ENCODE peak calls at places on chromosomes 13 and 19, in six cellular contexts. One of them, this sample, is unnamed.

GRCh38 chr13:74114202-74114601 is 20.0 kb downstream of the KLF12 start:
- DNase-seq in pancreas: no peak
- DNase-seq in keratinocyte: no peak
- DNase-seq in foreskin fibroblast: peak
- DNase-seq in B cell: no peak
- DNase-seq in A549: no peak
- DNase-seq in this sample: no peak

GRCh38 chr19:34215006-34215665 is 39.2 kb upstream of the GARRE1 start:
- DNase-seq in pancreas: no peak
- DNase-seq in keratinocyte: no peak
- DNase-seq in foreskin fibroblast: no peak
- DNase-seq in B cell: no peak
- DNase-seq in A549: no peak
- DNase-seq in this sample: no peak

GRCh38 chr13:28579334-28579733 is 79.6 kb upstream of the POMP start:
- DNase-seq in pancreas: no peak
- DNase-seq in keratinocyte: no peak
- DNase-seq in foreskin fibroblast: peak
- DNase-seq in B cell: no peak
- DNase-seq in A549: no peak
- DNase-seq in this sample: no peak

GRCh38 chr13:48295271-48295670 is 8.3 kb upstream of the RB1 start:
- DNase-seq in pancreas: no peak
- DNase-seq in keratinocyte: no peak
- DNase-seq in foreskin fibroblast: no peak
- DNase-seq in B cell: no peak
- DNase-seq in A549: no peak
- DNase-seq in this sample: no peak

GRCh38 chr13:110108348-110109139 is 198.4 kb downstream of the COL4A1 start:
- DNase-seq in pancreas: peak
- DNase-seq in keratinocyte: no peak
- DNase-seq in foreskin fibroblast: peak
- DNase-seq in B cell: no peak
- DNase-seq in A549: peak
- DNase-seq in this sample: peak

GRCh38 chr19:15105044-15105443 is 2.2 kb upstream of the SYDE1 start:
- DNase-seq in pancreas: no peak
- DNase-seq in keratinocyte: no peak
- DNase-seq in foreskin fibroblast: no peak
- DNase-seq in B cell: no peak
- DNase-seq in A549: no peak
- DNase-seq in this sample: no peak

GRCh38 chr13:99827011-99827410 is 144.6 kb downstream of the ZIC5 start:
- DNase-seq in pancreas: no peak
- DNase-seq in keratinocyte: no peak
- DNase-seq in foreskin fibroblast: no peak
- DNase-seq in B cell: no peak
- DNase-seq in A549: no peak
- DNase-seq in this sample: no peak

GRCh38 chr13:44365008-44365407 is 8.6 kb upstream of the SERP2 start:
- DNase-seq in pancreas: no peak
- DNase-seq in keratinocyte: peak
- DNase-seq in foreskin fibroblast: peak
- DNase-seq in B cell: no peak
- DNase-seq in A549: no peak
- DNase-seq in this sample: no peak

GRCh38 chr13:44132710-44133109 is 240.9 kb upstream of the SERP2 start:
- DNase-seq in pancreas: peak
- DNase-seq in keratinocyte: no peak
- DNase-seq in foreskin fibroblast: peak
- DNase-seq in B cell: no peak
- DNase-seq in A549: no peak
- DNase-seq in this sample: no peak

GRCh38 chr13:73940098-73940497 is 194.1 kb downstream of the KLF12 start:
- DNase-seq in pancreas: no peak
- DNase-seq in keratinocyte: no peak
- DNase-seq in foreskin fibroblast: no peak
- DNase-seq in B cell: no peak
- DNase-seq in A549: no peak
- DNase-seq in this sample: no peak

GRCh38 chr13:47085346-47085745 is 188.5 kb upstream of the HTR2A start:
- DNase-seq in pancreas: no peak
- DNase-seq in keratinocyte: no peak
- DNase-seq in foreskin fibroblast: peak
- DNase-seq in B cell: no peak
- DNase-seq in A549: no peak
- DNase-seq in this sample: no peak

GRCh38 chr13:98910501-98910951 is 67.3 kb downstream of the DOCK9 start:
- DNase-seq in pancreas: no peak
- DNase-seq in keratinocyte: no peak
- DNase-seq in foreskin fibroblast: peak
- DNase-seq in B cell: no peak
- DNase-seq in A549: peak
- DNase-seq in this sample: no peak

GRCh38 chr13:40982772-40983171 is 36.3 kb downstream of the ELF1 start:
- DNase-seq in pancreas: peak
- DNase-seq in keratinocyte: no peak
- DNase-seq in foreskin fibroblast: peak
- DNase-seq in B cell: peak
- DNase-seq in A549: no peak
- DNase-seq in this sample: no peak

GRCh38 chr13:29507356-29507755 is 88.1 kb downstream of the SLC7A1 start:
- DNase-seq in pancreas: no peak
- DNase-seq in keratinocyte: no peak
- DNase-seq in foreskin fibroblast: peak
- DNase-seq in B cell: no peak
- DNase-seq in A549: no peak
- DNase-seq in this sample: no peak

DNA sequence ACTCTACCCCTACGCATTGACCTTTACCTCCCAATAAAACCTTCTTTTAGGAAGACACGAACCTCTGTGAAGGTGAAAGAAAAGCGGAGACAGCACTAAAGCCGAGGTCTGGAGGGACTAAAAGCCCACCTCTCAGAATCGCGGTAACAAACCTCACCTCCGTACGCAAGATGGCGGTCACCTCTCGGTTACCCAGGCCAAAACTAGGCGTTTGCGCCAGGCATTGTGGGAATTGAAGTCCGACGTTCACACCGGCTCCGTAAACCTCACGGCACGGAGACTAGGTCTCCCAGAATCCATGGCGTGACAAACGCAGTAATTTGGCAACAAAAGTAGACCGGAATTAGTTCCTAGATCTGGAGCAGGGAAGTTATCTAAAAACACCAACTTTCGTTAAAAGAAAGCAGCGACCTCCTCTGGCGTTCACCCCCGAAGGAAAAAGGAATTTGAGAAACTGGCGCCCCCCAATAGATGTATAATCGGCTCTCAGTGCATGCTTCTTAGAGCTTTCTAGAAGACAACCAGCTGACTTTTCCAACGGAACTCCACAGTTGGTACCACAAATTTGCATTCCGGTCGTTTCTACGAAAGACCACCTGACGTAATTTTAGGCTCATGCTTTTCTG is at the start of gene N4BP2L2:
- DNase-seq in pancreas: peak
- DNase-seq in keratinocyte: peak
- DNase-seq in foreskin fibroblast: peak
- DNase-seq in B cell: peak
- DNase-seq in A549: peak
- DNase-seq in this sample: peak
- TF ChIP-seq CTCF in pancreas: no peak
- TF ChIP-seq CTCF in keratinocyte: peak
- TF ChIP-seq CTCF in foreskin fibroblast: peak
- TF ChIP-seq CTCF in B cell: no peak
- TF ChIP-seq CTCF in A549: peak
- TF ChIP-seq CTCF in this sample: no peak

DNA sequence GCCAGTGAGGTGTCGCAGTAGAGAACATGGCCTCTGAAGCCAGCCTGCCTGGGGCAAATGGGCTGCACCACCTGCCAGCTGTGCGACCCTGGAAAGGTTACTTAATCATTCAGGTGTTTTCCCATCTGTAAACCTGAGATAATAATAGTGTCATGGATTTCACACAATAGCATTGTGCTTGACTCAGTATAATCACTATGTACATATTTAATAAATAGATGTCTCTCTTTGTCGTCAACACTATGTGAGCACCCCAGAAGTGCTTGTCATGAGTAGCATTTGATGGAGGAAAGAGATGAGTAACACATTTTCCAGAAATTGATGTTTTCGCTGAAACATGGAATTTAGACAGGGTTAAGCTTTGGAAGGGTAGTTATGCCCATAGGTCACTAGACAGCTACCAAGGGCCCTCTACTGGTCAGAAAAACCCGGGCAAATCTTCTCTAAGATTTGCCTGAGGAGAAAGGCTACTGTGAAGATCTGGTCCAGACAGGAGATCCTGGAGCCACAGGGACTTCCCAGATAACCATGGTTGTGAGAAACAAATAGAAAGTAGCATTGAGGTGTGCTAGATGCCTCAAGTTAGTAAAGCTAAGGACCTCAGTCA is 9.5 kb upstream of the MBNL2 start:
- DNase-seq in pancreas: no peak
- DNase-seq in keratinocyte: no peak
- DNase-seq in foreskin fibroblast: peak
- DNase-seq in B cell: no peak
- DNase-seq in A549: peak
- DNase-seq in this sample: no peak
- TF ChIP-seq CTCF in pancreas: peak
- TF ChIP-seq CTCF in keratinocyte: peak
- TF ChIP-seq CTCF in foreskin fibroblast: peak
- TF ChIP-seq CTCF in B cell: no peak
- TF ChIP-seq CTCF in A549: peak
- TF ChIP-seq CTCF in this sample: no peak

GRCh38 chr19:41928221-41928683 is at the start of gene ERFL:
- DNase-seq in pancreas: no peak
- DNase-seq in keratinocyte: no peak
- DNase-seq in foreskin fibroblast: no peak
- DNase-seq in B cell: no peak
- DNase-seq in A549: no peak
- DNase-seq in this sample: no peak
- TF ChIP-seq CTCF in pancreas: no peak
- TF ChIP-seq CTCF in keratinocyte: no peak
- TF ChIP-seq CTCF in foreskin fibroblast: no peak
- TF ChIP-seq CTCF in B cell: no peak
- TF ChIP-seq CTCF in A549: peak
- TF ChIP-seq CTCF in this sample: no peak

GRCh38 chr13:71320452-71320851 is 546.6 kb downstream of the DACH1 start:
- DNase-seq in pancreas: no peak
- DNase-seq in keratinocyte: no peak
- DNase-seq in foreskin fibroblast: peak
- DNase-seq in B cell: no peak
- DNase-seq in A549: no peak
- DNase-seq in this sample: peak
- TF ChIP-seq CTCF in pancreas: no peak
- TF ChIP-seq CTCF in keratinocyte: peak
- TF ChIP-seq CTCF in foreskin fibroblast: peak
- TF ChIP-seq CTCF in B cell: no peak
- TF ChIP-seq CTCF in A549: no peak
- TF ChIP-seq CTCF in this sample: peak

GRCh38 chr13:94608586-94608985 is 6.9 kb downstream of the GPR180 start:
- DNase-seq in pancreas: no peak
- DNase-seq in keratinocyte: no peak
- DNase-seq in foreskin fibroblast: no peak
- DNase-seq in B cell: no peak
- DNase-seq in A549: no peak
- DNase-seq in this sample: no peak
- TF ChIP-seq CTCF in pancreas: no peak
- TF ChIP-seq CTCF in keratinocyte: no peak
- TF ChIP-seq CTCF in foreskin fibroblast: no peak
- TF ChIP-seq CTCF in B cell: no peak
- TF ChIP-seq CTCF in A549: no peak
- TF ChIP-seq CTCF in this sample: no peak